ENCODE peak calls at places on chromosomes 4 and X, in eight cellular contexts. One of them, this sample, is unnamed.

GRCh38 chr4:40916880-40917279 is 167.1 kb downstream of the NSUN7 start:
- DNase-seq in breast epithelium: no peak
- DNase-seq in esophagus squamous epithelium: no peak
- DNase-seq in WERI-Rb-1: peak
- DNase-seq in brain microvascular endothelial cell: no peak
- DNase-seq in spleen: no peak
- DNase-seq in GM13976: peak
- DNase-seq in left lung: peak
- DNase-seq in this sample: peak

GRCh38 chr4:143186634-143187033 is 1.9 kb downstream of the USP38 start:
- DNase-seq in spleen: no peak
- DNase-seq in breast epithelium: no peak
- DNase-seq in brain microvascular endothelial cell: no peak
- DNase-seq in WERI-Rb-1: no peak
- DNase-seq in GM13976: no peak
- DNase-seq in left lung: no peak
- DNase-seq in esophagus squamous epithelium: no peak
- DNase-seq in this sample: no peak

GRCh38 chr4:110618091-110619000 is 4.5 kb downstream of the PITX2 start:
- DNase-seq in WERI-Rb-1: no peak
- DNase-seq in left lung: no peak
- DNase-seq in breast epithelium: no peak
- DNase-seq in brain microvascular endothelial cell: no peak
- DNase-seq in esophagus squamous epithelium: no peak
- DNase-seq in GM13976: no peak
- DNase-seq in spleen: no peak
- DNase-seq in this sample: peak

GRCh38 chr4:4443821-4444220 is 56.9 kb downstream of the NSG1 start:
- DNase-seq in spleen: no peak
- DNase-seq in esophagus squamous epithelium: no peak
- DNase-seq in GM13976: no peak
- DNase-seq in left lung: no peak
- DNase-seq in brain microvascular endothelial cell: peak
- DNase-seq in WERI-Rb-1: no peak
- DNase-seq in breast epithelium: no peak
- DNase-seq in this sample: no peak

GRCh38 chr4:173074501-173074946 is 94.1 kb upstream of the GALNT7 start:
- DNase-seq in WERI-Rb-1: no peak
- DNase-seq in breast epithelium: no peak
- DNase-seq in left lung: no peak
- DNase-seq in spleen: no peak
- DNase-seq in GM13976: no peak
- DNase-seq in brain microvascular endothelial cell: peak
- DNase-seq in esophagus squamous epithelium: no peak
- DNase-seq in this sample: peak

GRCh38 chr4:112747035-112747434 is 110.1 kb downstream of the LARP7 start:
- DNase-seq in GM13976: no peak
- DNase-seq in WERI-Rb-1: no peak
- DNase-seq in spleen: no peak
- DNase-seq in esophagus squamous epithelium: no peak
- DNase-seq in left lung: no peak
- DNase-seq in brain microvascular endothelial cell: no peak
- DNase-seq in breast epithelium: no peak
- DNase-seq in this sample: no peak

GRCh38 chrX:1657367-1658082 is 42.7 kb downstream of the ASMT start:
- DNase-seq in WERI-Rb-1: peak
- DNase-seq in esophagus squamous epithelium: no peak
- DNase-seq in breast epithelium: no peak
- DNase-seq in spleen: peak
- DNase-seq in left lung: no peak
- DNase-seq in brain microvascular endothelial cell: no peak
- DNase-seq in GM13976: peak
- DNase-seq in this sample: no peak

GRCh38 chr4:113434247-113434587 is 327.3 kb downstream of the CAMK2D start:
- DNase-seq in GM13976: no peak
- DNase-seq in WERI-Rb-1: no peak
- DNase-seq in left lung: no peak
- DNase-seq in spleen: no peak
- DNase-seq in breast epithelium: no peak
- DNase-seq in brain microvascular endothelial cell: no peak
- DNase-seq in esophagus squamous epithelium: no peak
- DNase-seq in this sample: no peak

GRCh38 chr4:4284827-4285618 is 4.9 kb downstream of the LYAR start:
- DNase-seq in breast epithelium: no peak
- DNase-seq in spleen: no peak
- DNase-seq in left lung: no peak
- DNase-seq in WERI-Rb-1: no peak
- DNase-seq in brain microvascular endothelial cell: no peak
- DNase-seq in esophagus squamous epithelium: no peak
- DNase-seq in GM13976: no peak
- DNase-seq in this sample: no peak

GRCh38 chrX:10326578-10326977 is 169.8 kb downstream of the CLCN4 start:
- DNase-seq in WERI-Rb-1: peak
- DNase-seq in brain microvascular endothelial cell: peak
- DNase-seq in left lung: no peak
- DNase-seq in esophagus squamous epithelium: no peak
- DNase-seq in spleen: no peak
- DNase-seq in GM13976: no peak
- DNase-seq in breast epithelium: no peak
- DNase-seq in this sample: no peak

GRCh38 chrX:39167791-39168190 is 366.5 kb downstream of the MID1IP1 start:
- DNase-seq in breast epithelium: no peak
- DNase-seq in esophagus squamous epithelium: no peak
- DNase-seq in GM13976: no peak
- DNase-seq in left lung: no peak
- DNase-seq in WERI-Rb-1: no peak
- DNase-seq in brain microvascular endothelial cell: no peak
- DNase-seq in spleen: no peak
- DNase-seq in this sample: no peak

GRCh38 chrX:45824471-45824870 is 623.8 kb upstream of the DIPK2B start:
- DNase-seq in esophagus squamous epithelium: no peak
- DNase-seq in spleen: no peak
- DNase-seq in breast epithelium: no peak
- DNase-seq in brain microvascular endothelial cell: peak
- DNase-seq in WERI-Rb-1: peak
- DNase-seq in GM13976: no peak
- DNase-seq in left lung: peak
- DNase-seq in this sample: no peak

GRCh38 chr4:168636040-168636439 is 139.2 kb downstream of the PALLD start:
- DNase-seq in WERI-Rb-1: no peak
- DNase-seq in spleen: no peak
- DNase-seq in esophagus squamous epithelium: no peak
- DNase-seq in left lung: no peak
- DNase-seq in brain microvascular endothelial cell: no peak
- DNase-seq in GM13976: no peak
- DNase-seq in breast epithelium: no peak
- DNase-seq in this sample: no peak

GRCh38 chr4:120155287-120155686 is 88.6 kb upstream of the MAD2L1 start:
- DNase-seq in GM13976: no peak
- DNase-seq in esophagus squamous epithelium: no peak
- DNase-seq in left lung: no peak
- DNase-seq in spleen: no peak
- DNase-seq in breast epithelium: no peak
- DNase-seq in brain microvascular endothelial cell: no peak
- DNase-seq in WERI-Rb-1: no peak
- DNase-seq in this sample: no peak

GRCh38 chr4:20044502-20044911 is 207.2 kb upstream of the SLIT2 start:
- DNase-seq in left lung: no peak
- DNase-seq in brain microvascular endothelial cell: no peak
- DNase-seq in GM13976: no peak
- DNase-seq in esophagus squamous epithelium: no peak
- DNase-seq in WERI-Rb-1: no peak
- DNase-seq in spleen: no peak
- DNase-seq in breast epithelium: no peak
- DNase-seq in this sample: no peak

GRCh38 chr4:97153042-97153441 is 990.2 kb downstream of the STPG2 start:
- DNase-seq in WERI-Rb-1: peak
- DNase-seq in esophagus squamous epithelium: no peak
- DNase-seq in breast epithelium: no peak
- DNase-seq in spleen: no peak
- DNase-seq in brain microvascular endothelial cell: peak
- DNase-seq in left lung: no peak
- DNase-seq in GM13976: no peak
- DNase-seq in this sample: no peak

GRCh38 chr4:26503427-26503826 is 13.1 kb upstream of the CCKAR start:
- DNase-seq in brain microvascular endothelial cell: no peak
- DNase-seq in GM13976: no peak
- DNase-seq in WERI-Rb-1: no peak
- DNase-seq in left lung: no peak
- DNase-seq in spleen: no peak
- DNase-seq in breast epithelium: no peak
- DNase-seq in esophagus squamous epithelium: no peak
- DNase-seq in this sample: no peak

GRCh38 chrX:72539822-72540221 is 32.8 kb downstream of the HDAC8 start:
- DNase-seq in brain microvascular endothelial cell: no peak
- DNase-seq in esophagus squamous epithelium: no peak
- DNase-seq in breast epithelium: no peak
- DNase-seq in spleen: no peak
- DNase-seq in left lung: no peak
- DNase-seq in WERI-Rb-1: no peak
- DNase-seq in GM13976: no peak
- DNase-seq in this sample: no peak

GRCh38 chrX:72545990-72546389 is 26.7 kb downstream of the HDAC8 start:
- DNase-seq in GM13976: no peak
- DNase-seq in esophagus squamous epithelium: no peak
- DNase-seq in brain microvascular endothelial cell: peak
- DNase-seq in left lung: no peak
- DNase-seq in WERI-Rb-1: no peak
- DNase-seq in spleen: no peak
- DNase-seq in breast epithelium: no peak
- DNase-seq in this sample: no peak

GRCh38 chrX:72536542-72536941 is 36.1 kb downstream of the HDAC8 start:
- DNase-seq in spleen: no peak
- DNase-seq in esophagus squamous epithelium: no peak
- DNase-seq in left lung: no peak
- DNase-seq in GM13976: no peak
- DNase-seq in brain microvascular endothelial cell: no peak
- DNase-seq in breast epithelium: no peak
- DNase-seq in WERI-Rb-1: no peak
- DNase-seq in this sample: no peak

GRCh38 chrX:72540318-72540717 is 32.3 kb downstream of the HDAC8 start:
- DNase-seq in esophagus squamous epithelium: no peak
- DNase-seq in spleen: no peak
- DNase-seq in GM13976: no peak
- DNase-seq in left lung: no peak
- DNase-seq in WERI-Rb-1: no peak
- DNase-seq in brain microvascular endothelial cell: no peak
- DNase-seq in breast epithelium: no peak
- DNase-seq in this sample: no peak
- TF ChIP-seq CTCF in esophagus squamous epithelium: no peak
- TF ChIP-seq CTCF in spleen: peak
- TF ChIP-seq CTCF in GM13976: no peak
- TF ChIP-seq CTCF in left lung: no peak
- TF ChIP-seq CTCF in WERI-Rb-1: no peak
- TF ChIP-seq CTCF in brain microvascular endothelial cell: peak
- TF ChIP-seq CTCF in breast epithelium: no peak
- TF ChIP-seq CTCF in this sample: peak

DNA sequence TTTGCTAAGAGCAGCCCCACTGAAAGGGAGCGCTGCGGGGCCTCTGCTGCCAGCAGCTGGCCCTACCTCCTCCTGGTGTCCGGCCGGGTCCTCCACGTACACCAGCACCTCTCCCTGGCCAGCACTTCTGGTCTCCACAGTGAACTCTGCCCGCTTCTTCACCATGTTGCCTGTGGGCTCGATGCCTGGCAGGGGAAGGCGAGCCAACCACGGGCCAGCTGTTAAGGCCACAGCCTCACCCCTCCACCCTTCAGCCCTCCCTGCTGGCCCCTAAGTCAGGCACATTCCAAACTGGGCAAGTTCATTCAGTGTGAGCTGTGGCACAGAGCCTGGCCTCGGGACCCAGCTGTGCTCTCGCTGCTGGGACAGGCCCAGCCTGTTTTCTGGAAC is 7.8 kb downstream of the FLNA start:
- DNase-seq in brain microvascular endothelial cell: no peak
- DNase-seq in spleen: no peak
- DNase-seq in GM13976: no peak
- DNase-seq in breast epithelium: no peak
- DNase-seq in WERI-Rb-1: no peak
- DNase-seq in esophagus squamous epithelium: no peak
- DNase-seq in left lung: no peak
- DNase-seq in this sample: no peak
- TF ChIP-seq CTCF in brain microvascular endothelial cell: no peak
- TF ChIP-seq CTCF in spleen: no peak
- TF ChIP-seq CTCF in GM13976: no peak
- TF ChIP-seq CTCF in breast epithelium: no peak
- TF ChIP-seq CTCF in WERI-Rb-1: no peak
- TF ChIP-seq CTCF in esophagus squamous epithelium: no peak
- TF ChIP-seq CTCF in left lung: no peak
- TF ChIP-seq CTCF in this sample: no peak

DNA sequence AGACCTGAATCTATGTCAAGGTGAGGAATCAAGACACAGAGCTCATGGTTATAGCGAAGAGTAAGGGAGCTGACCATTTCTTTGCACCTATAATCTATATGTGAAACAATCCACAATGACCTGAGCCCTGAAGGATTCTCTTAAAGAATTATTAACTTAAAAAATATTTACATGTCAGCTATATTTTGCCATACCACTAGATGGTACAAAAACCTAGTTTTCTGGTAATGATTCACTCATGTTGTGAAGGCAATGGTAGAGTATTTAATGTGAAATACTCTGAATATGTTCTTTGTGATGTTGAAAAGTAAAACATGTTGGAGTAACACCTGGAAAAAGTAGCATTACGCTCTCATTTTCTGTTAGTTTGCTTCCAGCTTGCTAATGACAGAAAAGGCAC is 40.0 kb downstream of the VGLL1 start:
- DNase-seq in WERI-Rb-1: no peak
- DNase-seq in GM13976: no peak
- DNase-seq in esophagus squamous epithelium: no peak
- DNase-seq in spleen: no peak
- DNase-seq in left lung: no peak
- DNase-seq in breast epithelium: no peak
- DNase-seq in brain microvascular endothelial cell: no peak
- DNase-seq in this sample: no peak
- TF ChIP-seq CTCF in WERI-Rb-1: no peak
- TF ChIP-seq CTCF in GM13976: no peak
- TF ChIP-seq CTCF in esophagus squamous epithelium: no peak
- TF ChIP-seq CTCF in spleen: no peak
- TF ChIP-seq CTCF in left lung: no peak
- TF ChIP-seq CTCF in breast epithelium: no peak
- TF ChIP-seq CTCF in brain microvascular endothelial cell: no peak
- TF ChIP-seq CTCF in this sample: no peak

DNA sequence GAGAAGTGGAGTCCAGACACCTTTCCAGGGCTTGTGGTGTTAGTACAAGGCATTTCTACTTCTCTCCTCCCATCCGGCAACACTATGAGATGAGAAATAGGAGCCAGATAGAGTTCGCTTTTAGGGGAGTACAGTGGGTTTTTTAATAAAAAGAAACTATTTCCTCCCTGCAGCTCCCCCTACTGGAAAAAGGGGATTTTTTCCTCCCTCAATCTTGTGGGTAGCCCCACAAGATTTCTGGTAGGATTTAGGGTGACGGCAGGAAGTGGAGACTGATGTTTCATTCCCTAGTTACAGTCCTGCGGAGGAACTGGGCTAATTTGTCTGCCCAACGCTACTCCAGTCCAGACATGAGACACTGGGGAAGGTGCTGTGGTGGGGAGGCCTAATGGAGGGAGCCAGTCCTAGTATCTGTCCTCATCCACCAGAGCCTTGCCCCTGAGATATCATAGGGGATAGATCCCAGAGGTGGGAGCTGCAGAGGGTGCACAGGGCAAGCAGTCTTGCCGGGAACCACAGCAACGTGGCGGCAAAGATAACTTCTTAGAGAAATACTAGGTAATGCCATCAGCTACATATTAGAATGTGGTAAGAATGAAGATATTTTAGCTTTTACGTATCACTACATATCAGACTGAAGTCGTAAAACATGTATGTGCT is 45.6 kb upstream of the PRKG2 start:
- DNase-seq in WERI-Rb-1: no peak
- DNase-seq in left lung: no peak
- DNase-seq in breast epithelium: no peak
- DNase-seq in brain microvascular endothelial cell: no peak
- DNase-seq in GM13976: no peak
- DNase-seq in esophagus squamous epithelium: no peak
- DNase-seq in spleen: no peak
- DNase-seq in this sample: peak
- TF ChIP-seq CTCF in WERI-Rb-1: peak
- TF ChIP-seq CTCF in left lung: peak
- TF ChIP-seq CTCF in breast epithelium: no peak
- TF ChIP-seq CTCF in brain microvascular endothelial cell: peak
- TF ChIP-seq CTCF in GM13976: no peak
- TF ChIP-seq CTCF in esophagus squamous epithelium: no peak
- TF ChIP-seq CTCF in spleen: no peak
- TF ChIP-seq CTCF in this sample: peak